ENCODE peak calls at places on chromosomes 13 and 19, in ten cellular contexts. E is AG04450; A is glutamatergic neuron; Q is right lobe of liver; X is naive thymus-derived CD8-positive, alpha-beta T cell; I is smooth muscle cell of the brain vasculature; M is MG63; N is astrocyte of the hippocampus; S is NCI-H1092; V is activated gamma-delta T cell treated with anti-CD3 and anti-CD28 coated beads, Interleukin-2, amount 50 U/mL, for 16 hours. Z is an unnamed sample.

GRCh38 chr13:73325351-73326214 is 266.8 kb downstream of the KLF5 start:
- DNase-seq in E (no peak), A (no peak), Q (no peak), X (no peak), I (no peak), M (no peak), N (peak), S (no peak), V (no peak), Z (no peak)

GRCh38 chr13:42078113-42078769 is 29.8 kb downstream of the DGKH start:
- DNase-seq in E (no peak), A (no peak), Q (peak), X (no peak), I (no peak), M (no peak), N (no peak), S (no peak), V (no peak), Z (no peak)

GRCh38 chr19:4386038-4386782 is 14.1 kb downstream of the SH3GL1 start:
- DNase-seq in E (no peak), A (no peak), Q (no peak), X (no peak), I (no peak), M (no peak), N (no peak), S (no peak), V (no peak), Z (no peak)

GRCh38 chr19:50510121-50510670 is 795 bp downstream of the JOSD2 start:
- DNase-seq in E (no peak), A (peak), Q (no peak), X (no peak), I (no peak), M (no peak), N (peak), S (no peak), V (no peak), Z (peak)

GRCh38 chr13:64810701-64811258 is 2419.4 kb downstream of the PCDH9 start:
- DNase-seq in E (no peak), A (no peak), Q (no peak), X (no peak), I (no peak), M (no peak), N (no peak), S (no peak), V (no peak), Z (no peak)

GRCh38 chr13:83882626-83882959 is 319 bp upstream of the SLITRK1 start:
- DNase-seq in E (no peak), A (no peak), Q (no peak), X (no peak), I (no peak), M (no peak), N (no peak), S (no peak), V (no peak), Z (no peak)

GRCh38 chr13:71799320-71799719 is 67.7 kb downstream of the DACH1 start:
- DNase-seq in E (no peak), A (no peak), Q (no peak), X (no peak), I (no peak), M (no peak), N (peak), S (no peak), V (no peak), Z (no peak)

GRCh38 chr19:1270168-1270853 is 1.2 kb downstream of the CIRBP start:
- DNase-seq in E (no peak), A (no peak), Q (no peak), X (no peak), I (no peak), M (no peak), N (no peak), S (no peak), V (no peak), Z (no peak)